ENCODE peak calls at places on chromosomes 16 and 17, in four cellular contexts. One of them, this sample, is unnamed.

GRCh38 chr16:31215287-31216115 is 1.4 kb downstream of the PYDC1 start:
- DNase-seq in stimulated activated CD4-positive, alpha-beta T cell treated with anti-CD3 and anti-CD28 coated beads, Interleukin-2, amount 100 ng/mL, for 48 hours: no peak
- DNase-seq in NCI-H187: no peak
- DNase-seq in activated T-helper 9 cell treated with anti-CD3 and anti-CD28 coated beads, Interleukin-2, amount 50 U/mL, for 16 hours: no peak
- DNase-seq in this sample: no peak

GRCh38 chr17:75125984-75126383 is 5.6 kb downstream of the NT5C start:
- DNase-seq in stimulated activated CD4-positive, alpha-beta T cell treated with anti-CD3 and anti-CD28 coated beads, Interleukin-2, amount 100 ng/mL, for 48 hours: no peak
- DNase-seq in NCI-H187: no peak
- DNase-seq in activated T-helper 9 cell treated with anti-CD3 and anti-CD28 coated beads, Interleukin-2, amount 50 U/mL, for 16 hours: no peak
- DNase-seq in this sample: no peak

GRCh38 chr17:38922538-38923291 is 2.7 kb upstream of the LASP1NB start:
- DNase-seq in stimulated activated CD4-positive, alpha-beta T cell treated with anti-CD3 and anti-CD28 coated beads, Interleukin-2, amount 100 ng/mL, for 48 hours: no peak
- DNase-seq in NCI-H187: no peak
- DNase-seq in activated T-helper 9 cell treated with anti-CD3 and anti-CD28 coated beads, Interleukin-2, amount 50 U/mL, for 16 hours: no peak
- DNase-seq in this sample: no peak

GRCh38 chr16:82793550-82794244 is 166.9 kb downstream of the CDH13 start:
- DNase-seq in stimulated activated CD4-positive, alpha-beta T cell treated with anti-CD3 and anti-CD28 coated beads, Interleukin-2, amount 100 ng/mL, for 48 hours: no peak
- DNase-seq in NCI-H187: no peak
- DNase-seq in activated T-helper 9 cell treated with anti-CD3 and anti-CD28 coated beads, Interleukin-2, amount 50 U/mL, for 16 hours: no peak
- DNase-seq in this sample: no peak

GRCh38 chr17:45851464-45851863 is 6.8 kb downstream of the SPPL2C start:
- DNase-seq in stimulated activated CD4-positive, alpha-beta T cell treated with anti-CD3 and anti-CD28 coated beads, Interleukin-2, amount 100 ng/mL, for 48 hours: no peak
- DNase-seq in NCI-H187: no peak
- DNase-seq in activated T-helper 9 cell treated with anti-CD3 and anti-CD28 coated beads, Interleukin-2, amount 50 U/mL, for 16 hours: no peak
- DNase-seq in this sample: no peak

GRCh38 chr16:87956771-87957279 is 5.6 kb downstream of the BANP start:
- DNase-seq in stimulated activated CD4-positive, alpha-beta T cell treated with anti-CD3 and anti-CD28 coated beads, Interleukin-2, amount 100 ng/mL, for 48 hours: no peak
- DNase-seq in NCI-H187: no peak
- DNase-seq in activated T-helper 9 cell treated with anti-CD3 and anti-CD28 coated beads, Interleukin-2, amount 50 U/mL, for 16 hours: no peak
- DNase-seq in this sample: no peak

GRCh38 chr17:48460055-48460454 is 30.0 kb upstream of the SKAP1 start:
- DNase-seq in stimulated activated CD4-positive, alpha-beta T cell treated with anti-CD3 and anti-CD28 coated beads, Interleukin-2, amount 100 ng/mL, for 48 hours: no peak
- DNase-seq in NCI-H187: no peak
- DNase-seq in activated T-helper 9 cell treated with anti-CD3 and anti-CD28 coated beads, Interleukin-2, amount 50 U/mL, for 16 hours: no peak
- DNase-seq in this sample: no peak

GRCh38 chr16:82002831-82003230 is 8.4 kb downstream of the SDR42E1 start:
- DNase-seq in stimulated activated CD4-positive, alpha-beta T cell treated with anti-CD3 and anti-CD28 coated beads, Interleukin-2, amount 100 ng/mL, for 48 hours: no peak
- DNase-seq in NCI-H187: no peak
- DNase-seq in activated T-helper 9 cell treated with anti-CD3 and anti-CD28 coated beads, Interleukin-2, amount 50 U/mL, for 16 hours: no peak
- DNase-seq in this sample: no peak

GRCh38 chr16:55021595-55022475 is 91.2 kb downstream of the IRX5 start:
- DNase-seq in stimulated activated CD4-positive, alpha-beta T cell treated with anti-CD3 and anti-CD28 coated beads, Interleukin-2, amount 100 ng/mL, for 48 hours: no peak
- DNase-seq in NCI-H187: no peak
- DNase-seq in activated T-helper 9 cell treated with anti-CD3 and anti-CD28 coated beads, Interleukin-2, amount 50 U/mL, for 16 hours: no peak
- DNase-seq in this sample: no peak

GRCh38 chr17:59451706-59452105 is 113.7 kb upstream of the DHX40 start:
- DNase-seq in stimulated activated CD4-positive, alpha-beta T cell treated with anti-CD3 and anti-CD28 coated beads, Interleukin-2, amount 100 ng/mL, for 48 hours: no peak
- DNase-seq in NCI-H187: no peak
- DNase-seq in activated T-helper 9 cell treated with anti-CD3 and anti-CD28 coated beads, Interleukin-2, amount 50 U/mL, for 16 hours: no peak
- DNase-seq in this sample: no peak

GRCh38 chr16:25366078-25366477 is 108.4 kb upstream of the ZKSCAN2 start:
- DNase-seq in stimulated activated CD4-positive, alpha-beta T cell treated with anti-CD3 and anti-CD28 coated beads, Interleukin-2, amount 100 ng/mL, for 48 hours: no peak
- DNase-seq in NCI-H187: no peak
- DNase-seq in activated T-helper 9 cell treated with anti-CD3 and anti-CD28 coated beads, Interleukin-2, amount 50 U/mL, for 16 hours: no peak
- DNase-seq in this sample: no peak

GRCh38 chr16:17334096-17334495 is 136.7 kb downstream of the XYLT1 start:
- DNase-seq in stimulated activated CD4-positive, alpha-beta T cell treated with anti-CD3 and anti-CD28 coated beads, Interleukin-2, amount 100 ng/mL, for 48 hours: no peak
- DNase-seq in NCI-H187: no peak
- DNase-seq in activated T-helper 9 cell treated with anti-CD3 and anti-CD28 coated beads, Interleukin-2, amount 50 U/mL, for 16 hours: no peak
- DNase-seq in this sample: no peak

GRCh38 chr17:55645361-55645760 is 77.3 kb downstream of the TMEM100 start:
- DNase-seq in stimulated activated CD4-positive, alpha-beta T cell treated with anti-CD3 and anti-CD28 coated beads, Interleukin-2, amount 100 ng/mL, for 48 hours: no peak
- DNase-seq in NCI-H187: no peak
- DNase-seq in activated T-helper 9 cell treated with anti-CD3 and anti-CD28 coated beads, Interleukin-2, amount 50 U/mL, for 16 hours: no peak
- DNase-seq in this sample: no peak

GRCh38 chr17:28395968-28396367 is 10.0 kb downstream of the SLC46A1 start:
- DNase-seq in stimulated activated CD4-positive, alpha-beta T cell treated with anti-CD3 and anti-CD28 coated beads, Interleukin-2, amount 100 ng/mL, for 48 hours: no peak
- DNase-seq in NCI-H187: no peak
- DNase-seq in activated T-helper 9 cell treated with anti-CD3 and anti-CD28 coated beads, Interleukin-2, amount 50 U/mL, for 16 hours: no peak
- DNase-seq in this sample: no peak

GRCh38 chr16:67431077-67431804 is at the start of gene HSD11B2:
- DNase-seq in stimulated activated CD4-positive, alpha-beta T cell treated with anti-CD3 and anti-CD28 coated beads, Interleukin-2, amount 100 ng/mL, for 48 hours: no peak
- DNase-seq in NCI-H187: no peak
- DNase-seq in activated T-helper 9 cell treated with anti-CD3 and anti-CD28 coated beads, Interleukin-2, amount 50 U/mL, for 16 hours: peak
- DNase-seq in this sample: no peak

GRCh38 chr16:86531193-86531550 is 20.8 kb downstream of the FOXF1 start:
- DNase-seq in stimulated activated CD4-positive, alpha-beta T cell treated with anti-CD3 and anti-CD28 coated beads, Interleukin-2, amount 100 ng/mL, for 48 hours: no peak
- DNase-seq in NCI-H187: no peak
- DNase-seq in activated T-helper 9 cell treated with anti-CD3 and anti-CD28 coated beads, Interleukin-2, amount 50 U/mL, for 16 hours: no peak
- DNase-seq in this sample: no peak

GRCh38 chr16:55577888-55578287 is 11.4 kb downstream of the CAPNS2 start:
- DNase-seq in stimulated activated CD4-positive, alpha-beta T cell treated with anti-CD3 and anti-CD28 coated beads, Interleukin-2, amount 100 ng/mL, for 48 hours: no peak
- DNase-seq in NCI-H187: no peak
- DNase-seq in activated T-helper 9 cell treated with anti-CD3 and anti-CD28 coated beads, Interleukin-2, amount 50 U/mL, for 16 hours: no peak
- DNase-seq in this sample: no peak

GRCh38 chr17:80879723-80880649 is 111.7 kb upstream of the CHMP6 start:
- DNase-seq in stimulated activated CD4-positive, alpha-beta T cell treated with anti-CD3 and anti-CD28 coated beads, Interleukin-2, amount 100 ng/mL, for 48 hours: no peak
- DNase-seq in NCI-H187: no peak
- DNase-seq in activated T-helper 9 cell treated with anti-CD3 and anti-CD28 coated beads, Interleukin-2, amount 50 U/mL, for 16 hours: no peak
- DNase-seq in this sample: no peak

GRCh38 chr16:60553316-60553801 is 1482.9 kb downstream of the CDH8 start:
- DNase-seq in stimulated activated CD4-positive, alpha-beta T cell treated with anti-CD3 and anti-CD28 coated beads, Interleukin-2, amount 100 ng/mL, for 48 hours: no peak
- DNase-seq in NCI-H187: no peak
- DNase-seq in activated T-helper 9 cell treated with anti-CD3 and anti-CD28 coated beads, Interleukin-2, amount 50 U/mL, for 16 hours: no peak
- DNase-seq in this sample: no peak

GRCh38 chr17:69147460-69147859 is 5.8 kb upstream of the ABCA6 start:
- DNase-seq in stimulated activated CD4-positive, alpha-beta T cell treated with anti-CD3 and anti-CD28 coated beads, Interleukin-2, amount 100 ng/mL, for 48 hours: no peak
- DNase-seq in NCI-H187: no peak
- DNase-seq in activated T-helper 9 cell treated with anti-CD3 and anti-CD28 coated beads, Interleukin-2, amount 50 U/mL, for 16 hours: no peak
- DNase-seq in this sample: no peak

GRCh38 chr17:17252149-17252810 is 15.3 kb upstream of the FLCN start:
- DNase-seq in stimulated activated CD4-positive, alpha-beta T cell treated with anti-CD3 and anti-CD28 coated beads, Interleukin-2, amount 100 ng/mL, for 48 hours: no peak
- DNase-seq in NCI-H187: no peak
- DNase-seq in activated T-helper 9 cell treated with anti-CD3 and anti-CD28 coated beads, Interleukin-2, amount 50 U/mL, for 16 hours: no peak
- DNase-seq in this sample: no peak

GRCh38 chr17:41666336-41666680 is 22.4 kb upstream of the EIF1 start:
- DNase-seq in stimulated activated CD4-positive, alpha-beta T cell treated with anti-CD3 and anti-CD28 coated beads, Interleukin-2, amount 100 ng/mL, for 48 hours: peak
- DNase-seq in NCI-H187: peak
- DNase-seq in activated T-helper 9 cell treated with anti-CD3 and anti-CD28 coated beads, Interleukin-2, amount 50 U/mL, for 16 hours: peak
- DNase-seq in this sample: peak

GRCh38 chr17:66682293-66682692 is 152.6 kb upstream of the CACNG5 start:
- DNase-seq in stimulated activated CD4-positive, alpha-beta T cell treated with anti-CD3 and anti-CD28 coated beads, Interleukin-2, amount 100 ng/mL, for 48 hours: no peak
- DNase-seq in NCI-H187: no peak
- DNase-seq in activated T-helper 9 cell treated with anti-CD3 and anti-CD28 coated beads, Interleukin-2, amount 50 U/mL, for 16 hours: no peak
- DNase-seq in this sample: no peak

GRCh38 chr17:27568216-27568615 is 62.8 kb upstream of the LGALS9 start:
- DNase-seq in stimulated activated CD4-positive, alpha-beta T cell treated with anti-CD3 and anti-CD28 coated beads, Interleukin-2, amount 100 ng/mL, for 48 hours: no peak
- DNase-seq in NCI-H187: no peak
- DNase-seq in activated T-helper 9 cell treated with anti-CD3 and anti-CD28 coated beads, Interleukin-2, amount 50 U/mL, for 16 hours: no peak
- DNase-seq in this sample: no peak

GRCh38 chr16:31043898-31044481 is 10.6 kb downstream of the STX4 start:
- DNase-seq in stimulated activated CD4-positive, alpha-beta T cell treated with anti-CD3 and anti-CD28 coated beads, Interleukin-2, amount 100 ng/mL, for 48 hours: no peak
- DNase-seq in NCI-H187: no peak
- DNase-seq in activated T-helper 9 cell treated with anti-CD3 and anti-CD28 coated beads, Interleukin-2, amount 50 U/mL, for 16 hours: no peak
- DNase-seq in this sample: no peak

GRCh38 chr17:73091770-73092517 is 544 bp downstream of the SLC39A11 start:
- DNase-seq in stimulated activated CD4-positive, alpha-beta T cell treated with anti-CD3 and anti-CD28 coated beads, Interleukin-2, amount 100 ng/mL, for 48 hours: peak
- DNase-seq in NCI-H187: peak
- DNase-seq in activated T-helper 9 cell treated with anti-CD3 and anti-CD28 coated beads, Interleukin-2, amount 50 U/mL, for 16 hours: peak
- DNase-seq in this sample: no peak

This sample was measured in NCI-H1417 treated with DMSO at 0.1 percent for 48 hours.